ENCODE peak calls at places on chromosomes 1 and 21, in ten cellular contexts. One of them, this sample, is unnamed.
A peak's percentile ranks its signal among the peaks of the same experiment; 100 is the strongest.

GRCh38 chr1:100979652-100980051 is 45.9 kb downstream of the DPH5 start:
- DNase-seq in sigmoid colon: no peak
- DNase-seq in GM12891: no peak
- DNase-seq in spleen: no peak
- DNase-seq in GM12892: no peak
- DNase-seq in stomach: no peak
- DNase-seq in prostate gland: no peak
- DNase-seq in HCT116: no peak
- DNase-seq in HepG2: no peak
- DNase-seq in breast epithelium: no peak
- DNase-seq in this sample: no peak

GRCh38 chr1:1082239-1083180 is 8.4 kb upstream of the RNF223 start:
- DNase-seq in breast epithelium: peak; percentile 50
- DNase-seq in HepG2: no peak
- DNase-seq in GM12892: peak; percentile 9
- DNase-seq in spleen: peak; percentile 70
- DNase-seq in prostate gland: no peak
- DNase-seq in sigmoid colon: peak; percentile 66
- DNase-seq in stomach: peak; percentile 24
- DNase-seq in GM12891: no peak
- DNase-seq in HCT116: no peak
- DNase-seq in this sample: no peak

GRCh38 chr21:29540289-29540688 is 241.6 kb downstream of the BACH1 start:
- DNase-seq in breast epithelium: no peak
- DNase-seq in HCT116: no peak
- DNase-seq in prostate gland: no peak
- DNase-seq in sigmoid colon: no peak
- DNase-seq in HepG2: no peak
- DNase-seq in GM12892: no peak
- DNase-seq in spleen: no peak
- DNase-seq in GM12891: no peak
- DNase-seq in stomach: no peak
- DNase-seq in this sample: no peak

GRCh38 chr1:174425121-174425520 is 22.6 kb upstream of the GPR52 start:
- DNase-seq in stomach: no peak
- DNase-seq in GM12891: no peak
- DNase-seq in GM12892: no peak
- DNase-seq in breast epithelium: no peak
- DNase-seq in sigmoid colon: no peak
- DNase-seq in HepG2: no peak
- DNase-seq in prostate gland: no peak
- DNase-seq in spleen: no peak
- DNase-seq in HCT116: no peak
- DNase-seq in this sample: no peak

GRCh38 chr21:32184059-32184458 is 94.8 kb downstream of the MIS18A start:
- DNase-seq in stomach: no peak
- DNase-seq in GM12891: no peak
- DNase-seq in HepG2: no peak
- DNase-seq in GM12892: no peak
- DNase-seq in breast epithelium: no peak
- DNase-seq in sigmoid colon: no peak
- DNase-seq in HCT116: no peak
- DNase-seq in prostate gland: no peak
- DNase-seq in spleen: no peak
- DNase-seq in this sample: no peak

GRCh38 chr1:116453906-116454305 is 80.9 kb downstream of the ATP1A1 start:
- DNase-seq in spleen: no peak
- DNase-seq in breast epithelium: no peak
- DNase-seq in HepG2: no peak
- DNase-seq in prostate gland: no peak
- DNase-seq in GM12891: no peak
- DNase-seq in HCT116: no peak
- DNase-seq in stomach: no peak
- DNase-seq in sigmoid colon: no peak
- DNase-seq in GM12892: no peak
- DNase-seq in this sample: no peak

GRCh38 chr21:46056450-46056903 is 41.4 kb upstream of the COL6A2 start:
- DNase-seq in GM12892: no peak
- DNase-seq in GM12891: no peak
- DNase-seq in HepG2: no peak
- DNase-seq in stomach: peak; percentile 44
- DNase-seq in spleen: peak; percentile 77
- DNase-seq in prostate gland: no peak
- DNase-seq in HCT116: no peak
- DNase-seq in breast epithelium: peak; percentile 67
- DNase-seq in sigmoid colon: peak; percentile 98
- DNase-seq in this sample: no peak

GRCh38 chr21:28489197-28489596 is 503.5 kb downstream of the LTN1 start:
- DNase-seq in prostate gland: no peak
- DNase-seq in sigmoid colon: no peak
- DNase-seq in HepG2: no peak
- DNase-seq in spleen: no peak
- DNase-seq in stomach: no peak
- DNase-seq in HCT116: no peak
- DNase-seq in GM12892: no peak
- DNase-seq in GM12891: no peak
- DNase-seq in breast epithelium: no peak
- DNase-seq in this sample: no peak

GRCh38 chr1:151309851-151310323 is 17.3 kb downstream of the PI4KB start:
- DNase-seq in HepG2: no peak
- DNase-seq in stomach: no peak
- DNase-seq in GM12891: no peak
- DNase-seq in prostate gland: no peak
- DNase-seq in sigmoid colon: peak; percentile 75
- DNase-seq in GM12892: no peak
- DNase-seq in HCT116: no peak
- DNase-seq in spleen: no peak
- DNase-seq in breast epithelium: no peak
- DNase-seq in this sample: no peak

GRCh38 chr1:200627548-200628222 is 7.1 kb upstream of the KIF14 start:
- DNase-seq in prostate gland: no peak
- DNase-seq in GM12892: no peak
- DNase-seq in HepG2: no peak
- DNase-seq in breast epithelium: no peak
- DNase-seq in HCT116: no peak
- DNase-seq in stomach: no peak
- DNase-seq in GM12891: no peak
- DNase-seq in sigmoid colon: no peak
- DNase-seq in spleen: no peak
- DNase-seq in this sample: no peak

GRCh38 chr1:16209847-16210407 is 2.5 kb downstream of the ARHGEF19 start:
- DNase-seq in stomach: no peak
- DNase-seq in sigmoid colon: no peak
- DNase-seq in HepG2: no peak
- DNase-seq in spleen: no peak
- DNase-seq in GM12891: no peak
- DNase-seq in GM12892: no peak
- DNase-seq in HCT116: no peak
- DNase-seq in prostate gland: no peak
- DNase-seq in breast epithelium: no peak
- DNase-seq in this sample: no peak

GRCh38 chr1:38932496-38933014 is 9.1 kb downstream of the RHBDL2 start:
- DNase-seq in spleen: no peak
- DNase-seq in stomach: no peak
- DNase-seq in GM12891: no peak
- DNase-seq in breast epithelium: no peak
- DNase-seq in prostate gland: no peak
- DNase-seq in HCT116: no peak
- DNase-seq in GM12892: no peak
- DNase-seq in HepG2: no peak
- DNase-seq in sigmoid colon: no peak
- DNase-seq in this sample: no peak

GRCh38 chr1:229808272-229808671 is 182.2 kb downstream of the URB2 start:
- DNase-seq in stomach: no peak
- DNase-seq in spleen: no peak
- DNase-seq in HepG2: no peak
- DNase-seq in GM12891: no peak
- DNase-seq in prostate gland: no peak
- DNase-seq in breast epithelium: no peak
- DNase-seq in HCT116: no peak
- DNase-seq in sigmoid colon: no peak
- DNase-seq in GM12892: no peak
- DNase-seq in this sample: no peak

GRCh38 chr1:21318714-21319159 is 28.5 kb upstream of the ECE1 start:
- DNase-seq in stomach: peak; percentile 77
- DNase-seq in GM12892: no peak
- DNase-seq in HepG2: no peak
- DNase-seq in breast epithelium: peak; percentile 85
- DNase-seq in sigmoid colon: peak; percentile 98
- DNase-seq in HCT116: no peak
- DNase-seq in spleen: no peak
- DNase-seq in prostate gland: no peak
- DNase-seq in GM12891: no peak
- DNase-seq in this sample: no peak
- TF ChIP-seq POLR2AphosphoS5 in stomach: peak; percentile 64
- TF ChIP-seq POLR2AphosphoS5 in GM12892: no peak
- TF ChIP-seq POLR2AphosphoS5 in HepG2: no peak
- TF ChIP-seq POLR2AphosphoS5 in breast epithelium: peak; percentile 63
- TF ChIP-seq POLR2AphosphoS5 in sigmoid colon: peak; percentile 76
- TF ChIP-seq POLR2AphosphoS5 in HCT116: no peak
- TF ChIP-seq POLR2AphosphoS5 in spleen: peak; percentile 63
- TF ChIP-seq POLR2AphosphoS5 in prostate gland: peak; percentile 31
- TF ChIP-seq POLR2AphosphoS5 in GM12891: no peak
- TF ChIP-seq POLR2AphosphoS5 in this sample: no peak

GRCh38 chr1:171883844-171884243 is 42.5 kb downstream of the DNM3 start:
- DNase-seq in HepG2: no peak
- DNase-seq in stomach: no peak
- DNase-seq in HCT116: no peak
- DNase-seq in sigmoid colon: no peak
- DNase-seq in prostate gland: no peak
- DNase-seq in GM12891: no peak
- DNase-seq in GM12892: no peak
- DNase-seq in spleen: no peak
- DNase-seq in breast epithelium: no peak
- DNase-seq in this sample: no peak
- TF ChIP-seq POLR2A in HepG2: no peak
- TF ChIP-seq POLR2A in stomach: no peak
- TF ChIP-seq POLR2A in HCT116: no peak
- TF ChIP-seq POLR2A in sigmoid colon: no peak
- TF ChIP-seq POLR2A in prostate gland: no peak
- TF ChIP-seq POLR2A in GM12891: no peak
- TF ChIP-seq POLR2A in GM12892: no peak
- TF ChIP-seq POLR2A in spleen: no peak
- TF ChIP-seq POLR2A in breast epithelium: no peak
- TF ChIP-seq POLR2A in this sample: no peak

GRCh38 chr21:26126168-26126553 is 44.4 kb downstream of the APP start:
- DNase-seq in HCT116: no peak
- DNase-seq in sigmoid colon: no peak
- DNase-seq in prostate gland: no peak
- DNase-seq in HepG2: no peak
- DNase-seq in stomach: no peak
- DNase-seq in GM12892: no peak
- DNase-seq in breast epithelium: no peak
- DNase-seq in spleen: no peak
- DNase-seq in GM12891: no peak
- DNase-seq in this sample: no peak

GRCh38 chr21:26125433-26126167 is 45.0 kb downstream of the APP start:
- DNase-seq in GM12892: no peak
- DNase-seq in HepG2: no peak
- DNase-seq in breast epithelium: no peak
- DNase-seq in GM12891: no peak
- DNase-seq in prostate gland: no peak
- DNase-seq in HCT116: no peak
- DNase-seq in stomach: no peak
- DNase-seq in sigmoid colon: no peak
- DNase-seq in spleen: no peak
- DNase-seq in this sample: no peak

GRCh38 chr21:26123012-26123411 is 47.6 kb downstream of the APP start:
- DNase-seq in sigmoid colon: no peak
- DNase-seq in HepG2: no peak
- DNase-seq in GM12891: no peak
- DNase-seq in HCT116: no peak
- DNase-seq in spleen: no peak
- DNase-seq in stomach: no peak
- DNase-seq in GM12892: no peak
- DNase-seq in prostate gland: no peak
- DNase-seq in breast epithelium: no peak
- DNase-seq in this sample: no peak

GRCh38 chr21:26124896-26125295 is 45.7 kb downstream of the APP start:
- DNase-seq in stomach: no peak
- DNase-seq in HCT116: no peak
- DNase-seq in GM12892: no peak
- DNase-seq in sigmoid colon: no peak
- DNase-seq in HepG2: no peak
- DNase-seq in spleen: no peak
- DNase-seq in GM12891: no peak
- DNase-seq in prostate gland: no peak
- DNase-seq in breast epithelium: no peak
- DNase-seq in this sample: no peak

GRCh38 chr21:26124421-26124833 is 46.1 kb downstream of the APP start:
- DNase-seq in breast epithelium: no peak
- DNase-seq in HepG2: no peak
- DNase-seq in GM12891: no peak
- DNase-seq in GM12892: no peak
- DNase-seq in prostate gland: no peak
- DNase-seq in HCT116: no peak
- DNase-seq in sigmoid colon: no peak
- DNase-seq in spleen: no peak
- DNase-seq in stomach: no peak
- DNase-seq in this sample: peak; percentile 84
- TF ChIP-seq POLR2AphosphoS5 in breast epithelium: no peak
- TF ChIP-seq POLR2AphosphoS5 in HepG2: no peak
- TF ChIP-seq POLR2AphosphoS5 in GM12891: no peak
- TF ChIP-seq POLR2AphosphoS5 in GM12892: no peak
- TF ChIP-seq POLR2AphosphoS5 in prostate gland: peak; percentile 55
- TF ChIP-seq POLR2AphosphoS5 in HCT116: no peak
- TF ChIP-seq POLR2AphosphoS5 in sigmoid colon: no peak
- TF ChIP-seq POLR2AphosphoS5 in spleen: no peak
- TF ChIP-seq POLR2AphosphoS5 in stomach: no peak
- TF ChIP-seq POLR2AphosphoS5 in this sample: no peak

GRCh38 chr1:117877823-117878222 is 51.6 kb downstream of the GDAP2 start:
- DNase-seq in GM12891: no peak
- DNase-seq in prostate gland: no peak
- DNase-seq in stomach: no peak
- DNase-seq in sigmoid colon: no peak
- DNase-seq in HCT116: no peak
- DNase-seq in HepG2: no peak
- DNase-seq in GM12892: no peak
- DNase-seq in spleen: no peak
- DNase-seq in breast epithelium: no peak
- DNase-seq in this sample: no peak

GRCh38 chr1:117883620-117884019 is 45.8 kb downstream of the GDAP2 start:
- DNase-seq in stomach: no peak
- DNase-seq in HepG2: no peak
- DNase-seq in HCT116: no peak
- DNase-seq in sigmoid colon: no peak
- DNase-seq in GM12891: no peak
- DNase-seq in breast epithelium: no peak
- DNase-seq in spleen: no peak
- DNase-seq in GM12892: no peak
- DNase-seq in prostate gland: no peak
- DNase-seq in this sample: no peak

DNA sequence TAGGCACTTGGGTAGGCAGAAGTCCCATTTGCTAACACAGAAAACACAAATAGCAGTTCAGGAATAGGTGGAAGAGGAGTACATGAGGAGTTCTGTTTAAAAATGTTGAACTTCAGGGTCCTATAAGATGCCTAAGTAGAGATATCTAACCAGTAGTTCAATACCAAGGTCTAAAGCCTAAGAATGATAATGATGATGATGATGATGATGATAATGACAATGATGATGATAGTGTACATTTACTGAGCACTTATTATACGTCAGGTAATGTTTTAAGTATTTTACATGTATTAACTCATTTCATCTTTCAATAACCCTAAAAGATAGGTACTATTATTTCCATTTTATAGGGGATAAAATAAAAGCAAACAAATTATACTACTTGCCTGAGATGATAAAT is 50.1 kb downstream of the GDAP2 start:
- DNase-seq in HCT116: no peak
- DNase-seq in prostate gland: no peak
- DNase-seq in spleen: no peak
- DNase-seq in HepG2: no peak
- DNase-seq in stomach: no peak
- DNase-seq in breast epithelium: no peak
- DNase-seq in GM12891: no peak
- DNase-seq in sigmoid colon: no peak
- DNase-seq in GM12892: no peak
- DNase-seq in this sample: no peak
- TF ChIP-seq POLR2A in HCT116: no peak
- TF ChIP-seq POLR2A in prostate gland: no peak
- TF ChIP-seq POLR2A in spleen: no peak
- TF ChIP-seq POLR2A in HepG2: no peak
- TF ChIP-seq POLR2A in stomach: no peak
- TF ChIP-seq POLR2A in breast epithelium: no peak
- TF ChIP-seq POLR2A in GM12891: no peak
- TF ChIP-seq POLR2A in sigmoid colon: no peak
- TF ChIP-seq POLR2A in GM12892: no peak
- TF ChIP-seq POLR2A in this sample: no peak